ENCODE peak calls at places on chromosomes 4 and X, in ten cellular contexts. I, O, S, G, E, U, Z, W, C and B are unnamed samples.

GRCh38 chr4:167622481-167623240 is 388.4 kb upstream of the SPOCK3 start:
- DNase-seq in I (peak), O (no peak), S (peak), G (peak), E (no peak), U (peak), Z (peak), W (peak), C (peak), B (no peak)

GRCh38 chrX:72201836-72202536 is 20.4 kb downstream of the PIN4 start:
- DNase-seq in I (peak), O (no peak), S (peak), G (no peak), E (no peak), U (peak), Z (peak), W (peak), C (no peak), B (no peak)

GRCh38 chr4:174210952-174211490 is 72.4 kb downstream of the FBXO8 start:
- DNase-seq in I (peak), O (no peak), S (peak), G (no peak), E (no peak), U (no peak), Z (no peak), W (no peak), C (no peak), B (no peak)

GRCh38 chrX:20514358-20514757 is 247.6 kb upstream of the RPS6KA3 start:
- DNase-seq in I (peak), O (no peak), S (peak), G (no peak), E (no peak), U (peak), Z (peak), W (peak), C (no peak), B (no peak)

GRCh38 chrX:1673337-1673736 is 58.5 kb downstream of the ASMT start:
- DNase-seq in I (peak), O (no peak), S (no peak), G (no peak), E (no peak), U (peak), Z (peak), W (no peak), C (peak), B (no peak)

GRCh38 chr4:30821891-30822612 is 101.9 kb downstream of the PCDH7 start:
- DNase-seq in I (no peak), O (no peak), S (peak), G (no peak), E (no peak), U (no peak), Z (peak), W (peak), C (no peak), B (no peak)

GRCh38 chr4:121229993-121230392 is 65.9 kb upstream of the TNIP3 start:
- DNase-seq in I (no peak), O (no peak), S (no peak), G (no peak), E (no peak), U (no peak), Z (no peak), W (no peak), C (no peak), B (no peak)

GRCh38 chr4:14513471-14513870 is 488.8 kb upstream of the CPEB2 start:
- DNase-seq in I (peak), O (no peak), S (no peak), G (no peak), E (no peak), U (peak), Z (peak), W (no peak), C (no peak), B (no peak)

GRCh38 chrX:22699591-22700091 is 300.1 kb upstream of the DDX53 start:
- DNase-seq in I (peak), O (no peak), S (peak), G (no peak), E (no peak), U (no peak), Z (peak), W (peak), C (no peak), B (no peak)

GRCh38 chrX:153909024-153909979 is 4.8 kb downstream of the AVPR2 start:
- DNase-seq in I (no peak), O (no peak), S (no peak), G (peak), E (no peak), U (no peak), Z (no peak), W (no peak), C (no peak), B (no peak)

GRCh38 chr4:110211007-110211769 is 12.8 kb upstream of the ELOVL6 start:
- DNase-seq in I (peak), O (no peak), S (peak), G (no peak), E (no peak), U (peak), Z (peak), W (no peak), C (no peak), B (no peak)

GRCh38 chrX:110082156-110082555 is 79.2 kb downstream of the TMEM164 start:
- DNase-seq in I (peak), O (peak), S (peak), G (no peak), E (no peak), U (peak), Z (peak), W (peak), C (no peak), B (no peak)

GRCh38 chr4:109729563-109730293 is at the start of gene PLA2G12A:
- DNase-seq in I (peak), O (peak), S (peak), G (peak), E (peak), U (peak), Z (peak), W (peak), C (peak), B (peak)

GRCh38 chr4:38144029-38144428 is 183.8 kb downstream of the PTTG2 start:
- DNase-seq in I (peak), O (no peak), S (no peak), G (no peak), E (no peak), U (no peak), Z (no peak), W (no peak), C (no peak), B (no peak)

GRCh38 chr4:158814636-158815035 is 45.8 kb downstream of the FNIP2 start:
- DNase-seq in I (peak), O (no peak), S (peak), G (no peak), E (no peak), U (no peak), Z (peak), W (peak), C (no peak), B (no peak)

GRCh38 chrX:40733691-40734090 is 1.7 kb downstream of the MED14 start:
- DNase-seq in I (peak), O (no peak), S (peak), G (no peak), E (no peak), U (peak), Z (peak), W (no peak), C (no peak), B (no peak)
- H3K4me3 ChIP-seq in I (peak), O (no peak), S (peak), G (peak), E (no peak), U (peak), Z (peak), W (peak), C (peak), B (peak)

DNA sequence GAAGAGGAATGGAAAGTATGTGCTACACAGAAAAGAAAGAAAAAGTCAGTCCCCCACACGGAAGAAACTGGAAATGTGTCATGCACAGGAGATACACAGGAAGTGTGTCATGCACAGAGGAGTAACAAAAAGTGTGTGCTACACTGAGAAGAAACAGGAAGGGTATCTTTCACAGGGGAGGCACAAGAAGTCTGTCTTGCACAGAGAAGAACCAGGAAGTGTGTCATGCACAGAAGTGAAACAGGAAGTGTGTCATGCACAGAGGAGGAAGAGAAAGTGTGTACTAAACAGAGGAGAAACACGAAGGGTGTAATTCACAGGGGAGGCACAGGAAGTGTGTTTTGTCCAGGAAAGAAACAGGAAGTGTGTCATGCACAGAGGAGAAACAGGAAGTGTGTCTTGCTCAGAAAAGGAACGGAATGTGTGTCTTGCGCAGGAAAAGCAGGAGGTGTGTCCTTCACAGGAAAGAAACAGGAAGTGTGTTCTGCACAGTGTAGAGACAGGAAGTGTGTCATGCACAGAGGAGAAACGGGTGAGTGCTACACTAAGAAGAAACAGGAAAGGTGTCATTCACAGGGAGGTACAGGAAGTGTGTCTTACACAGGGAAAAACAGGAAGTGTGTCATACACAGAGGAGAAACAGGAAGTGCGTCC is 527.2 kb upstream of the PRKX start:
- DNase-seq in I (no peak), O (no peak), S (no peak), G (no peak), E (no peak), U (no peak), Z (no peak), W (no peak), C (no peak), B (no peak)
- H3K4me3 ChIP-seq in I (no peak), O (no peak), S (no peak), G (no peak), E (no peak), U (no peak), Z (no peak), W (no peak), C (no peak), B (no peak)

GRCh38 chr4:169485791-169486742 is 126.3 kb downstream of the NEK1 start:
- DNase-seq in I (peak), O (no peak), S (peak), G (no peak), E (no peak), U (peak), Z (peak), W (peak), C (no peak), B (no peak)
- H3K4me3 ChIP-seq in I (no peak), O (no peak), S (no peak), G (no peak), E (no peak), U (no peak), Z (no peak), W (no peak), C (no peak), B (no peak)

GRCh38 chrX:56796641-56797395 is 67.8 kb downstream of the NBDY start:
- DNase-seq in I (no peak), O (no peak), S (no peak), G (no peak), E (peak), U (no peak), Z (no peak), W (no peak), C (no peak), B (peak)

GRCh38 chrX:56794404-56794803 is 65.4 kb downstream of the NBDY start:
- DNase-seq in I (no peak), O (no peak), S (no peak), G (no peak), E (no peak), U (no peak), Z (no peak), W (no peak), C (no peak), B (peak)

GRCh38 chrX:56794831-56795230 is 65.8 kb downstream of the NBDY start:
- DNase-seq in I (no peak), O (no peak), S (no peak), G (no peak), E (no peak), U (no peak), Z (no peak), W (no peak), C (no peak), B (peak)

GRCh38 chrX:56793533-56794320 is 64.7 kb downstream of the NBDY start:
- DNase-seq in I (no peak), O (no peak), S (peak), G (no peak), E (peak), U (no peak), Z (no peak), W (no peak), C (no peak), B (peak)

DNA sequence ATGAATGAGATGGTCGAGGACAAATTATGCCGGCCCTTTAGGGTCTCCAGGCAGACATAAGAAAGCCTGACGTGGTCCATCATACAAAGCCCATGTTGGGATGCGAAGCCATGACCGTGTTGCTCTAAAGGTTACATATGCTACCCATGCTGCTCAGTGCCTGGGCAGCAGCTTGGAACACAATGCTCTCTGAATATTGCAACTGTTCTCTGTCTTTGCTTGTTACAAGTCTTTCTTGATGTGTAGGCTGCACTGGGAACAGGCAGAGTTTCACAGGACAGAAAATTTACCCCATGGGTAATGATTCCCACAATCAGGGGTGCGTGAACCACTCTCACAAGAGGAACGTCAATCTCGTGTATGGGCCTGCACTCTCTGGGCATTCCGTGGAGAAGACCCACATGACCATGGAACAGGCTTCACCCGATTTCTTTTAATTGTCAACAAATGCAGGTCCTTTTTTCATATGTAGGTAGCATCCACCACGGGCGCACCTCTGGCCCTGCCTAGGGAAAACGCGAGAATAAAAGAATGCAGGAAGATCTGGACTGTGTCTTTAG is 66.3 kb downstream of the NBDY start:
- DNase-seq in I (no peak), O (no peak), S (no peak), G (no peak), E (peak), U (no peak), Z (no peak), W (no peak), C (no peak), B (peak)
- H3K4me3 ChIP-seq in I (no peak), O (no peak), S (no peak), G (no peak), E (no peak), U (no peak), Z (no peak), W (no peak), C (no peak), B (no peak)

DNA sequence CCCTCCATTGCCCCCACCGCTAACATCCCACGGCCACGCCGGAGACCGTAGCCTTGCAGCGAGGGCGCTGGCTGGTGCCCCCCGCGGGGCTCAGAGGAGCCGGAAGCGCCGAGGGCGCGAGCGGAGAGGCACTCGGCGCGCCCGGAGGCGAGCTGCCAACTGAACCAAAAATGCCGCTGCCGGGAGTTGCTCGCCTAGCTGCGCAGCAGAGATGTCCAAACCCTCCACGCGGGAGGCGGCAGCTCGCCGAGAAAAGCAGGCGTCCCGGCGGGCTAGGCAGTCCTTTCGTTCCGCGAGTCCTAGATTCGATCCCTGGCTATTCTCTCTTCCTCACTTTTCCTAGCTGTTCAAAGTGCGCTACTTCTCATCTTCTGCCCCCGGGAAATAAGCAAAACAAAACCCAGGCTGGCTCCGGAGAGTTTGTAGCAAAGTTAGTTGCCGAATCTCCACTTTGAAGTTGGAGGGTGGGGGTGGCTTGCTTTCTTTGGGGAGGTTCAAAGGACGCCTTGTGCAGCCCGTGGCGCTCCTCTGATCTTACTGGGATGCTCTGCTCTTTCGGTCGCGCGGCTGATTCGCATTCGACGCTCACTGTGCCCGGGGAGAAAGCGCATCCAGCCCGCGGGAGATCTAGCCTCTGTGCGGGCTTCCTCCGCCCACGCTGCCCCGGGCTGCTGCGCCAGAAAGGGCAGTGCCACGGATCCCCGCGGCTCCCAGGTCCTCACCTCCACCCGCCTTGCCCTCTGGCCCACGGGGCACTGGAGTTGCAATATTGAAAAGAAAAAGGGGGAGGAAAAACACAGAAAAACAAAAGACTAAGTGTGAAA is 677 bp downstream of the NKX6-1 start:
- DNase-seq in I (peak), O (no peak), S (peak), G (no peak), E (no peak), U (peak), Z (peak), W (no peak), C (no peak), B (no peak)
- H3K4me3 ChIP-seq in I (peak), O (peak), S (peak), G (peak), E (peak), U (peak), Z (peak), W (peak), C (peak), B (peak)

GRCh38 chr4:105895324-105895608 is at the start of gene NPNT:
- DNase-seq in I (no peak), O (no peak), S (no peak), G (no peak), E (no peak), U (no peak), Z (peak), W (no peak), C (no peak), B (peak)

GRCh38 chr4:105896984-105897760 is 1.9 kb downstream of the NPNT start:
- DNase-seq in I (no peak), O (no peak), S (no peak), G (no peak), E (no peak), U (no peak), Z (no peak), W (no peak), C (no peak), B (no peak)

GRCh38 chr4:105894570-105895323 is 524 bp upstream of the NPNT start:
- DNase-seq in I (peak), O (no peak), S (peak), G (no peak), E (no peak), U (peak), Z (peak), W (no peak), C (no peak), B (peak)

GRCh38 chr4:105895609-105896460 is 564 bp downstream of the NPNT start:
- DNase-seq in I (no peak), O (no peak), S (peak), G (peak), E (no peak), U (peak), Z (peak), W (no peak), C (no peak), B (peak)

DNA sequence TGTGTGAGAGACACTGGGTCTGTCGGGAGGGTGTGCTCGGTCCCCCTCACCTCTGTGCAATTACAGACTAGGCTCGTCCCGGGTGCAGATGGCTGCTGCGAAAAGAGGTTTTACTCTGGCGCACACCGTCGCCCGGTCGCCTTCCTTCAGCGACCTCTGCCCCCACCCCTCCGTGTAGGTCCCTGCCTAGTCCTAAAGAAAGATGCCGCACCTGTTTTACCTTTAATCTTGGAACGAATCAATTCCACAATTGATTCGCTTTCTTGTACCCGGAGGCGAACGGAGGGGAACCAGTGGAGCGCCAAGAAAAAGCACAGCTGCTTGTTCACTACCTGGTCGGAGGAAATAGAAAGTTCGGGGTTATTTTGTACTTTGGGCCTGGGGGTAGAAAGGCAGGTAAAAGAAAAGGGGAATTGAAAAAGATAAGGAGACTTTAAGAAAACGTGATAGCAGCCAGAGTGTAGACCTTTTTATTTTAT is 1.2 kb downstream of the NPNT start:
- DNase-seq in I (no peak), O (no peak), S (no peak), G (no peak), E (no peak), U (no peak), Z (no peak), W (no peak), C (no peak), B (no peak)
- H3K4me3 ChIP-seq in I (peak), O (peak), S (peak), G (peak), E (peak), U (peak), Z (peak), W (peak), C (peak), B (peak)

GRCh38 chr4:8348071-8348470 is 78.5 kb downstream of the HTRA3 start:
- DNase-seq in I (no peak), O (no peak), S (no peak), G (no peak), E (no peak), U (no peak), Z (no peak), W (no peak), C (no peak), B (no peak)
- H3K4me3 ChIP-seq in I (no peak), O (no peak), S (no peak), G (no peak), E (no peak), U (no peak), Z (no peak), W (no peak), C (no peak), B (no peak)